ENCODE peak calls at places on chromosomes 4 and X, in nine cellular contexts. X is AG04450; Q is left lung; Z is endodermal cell; S is CD4-positive, alpha-beta T cell; M is coronary artery; Y is keratinocyte; W is fibroblast of lung; R is adrenal gland. G is an unnamed sample.

GRCh38 chrX:102979536-102979935 is 42.5 kb downstream of the RAB40AL start:
- DNase-seq in X (no peak), Q (no peak), Z (no peak), S (no peak), M (no peak), Y (peak; percentile 56), W (no peak), R (no peak), G (peak; percentile 1)

GRCh38 chrX:38882894-38883620 is 81.8 kb downstream of the MID1IP1 start:
- DNase-seq in X (peak; percentile 11), Q (no peak), Z (no peak), S (no peak), M (no peak), Y (peak; percentile 61), W (peak; percentile 95), R (no peak), G (peak; percentile 78)

GRCh38 chrX:103613362-103613761 is 5.6 kb downstream of the TCEAL3 start:
- DNase-seq in X (peak; percentile 10), Q (no peak), Z (no peak), S (no peak), M (no peak), Y (no peak), W (no peak), R (no peak), G (no peak)

GRCh38 chrX:32524385-32524784 is 687.0 kb downstream of the DMD start:
- DNase-seq in X (no peak), Q (no peak), Z (no peak), S (no peak), M (no peak), Y (no peak), W (no peak), R (no peak), G (no peak)

GRCh38 chr4:8589831-8590545 is 2.6 kb upstream of the CPZ start:
- DNase-seq in X (no peak), Q (peak; percentile 37), Z (no peak), S (no peak), M (no peak), Y (no peak), W (peak; percentile 32), R (no peak), G (no peak)

GRCh38 chr4:32172761-32173160 is 1452.6 kb downstream of the PCDH7 start:
- DNase-seq in X (no peak), Q (no peak), Z (no peak), S (no peak), M (no peak), Y (peak; percentile 42), W (peak; percentile 68), R (no peak), G (peak; percentile 29)

GRCh38 chr4:61770456-61770855 is 570.3 kb downstream of the ADGRL3 start:
- DNase-seq in X (no peak), Q (no peak), Z (no peak), S (no peak), M (no peak), Y (no peak), W (no peak), R (no peak), G (no peak)

GRCh38 chr4:84917869-84918600 is 48.5 kb downstream of the WDFY3 start:
- DNase-seq in X (no peak), Q (no peak), Z (no peak), S (no peak), M (no peak), Y (no peak), W (peak; percentile 11), R (no peak), G (no peak)

GRCh38 chr4:172514011-172514410 is 654.6 kb upstream of the GALNT7 start:
- DNase-seq in X (no peak), Q (no peak), Z (peak; percentile 48), S (no peak), M (no peak), Y (no peak), W (no peak), R (no peak), G (no peak)

GRCh38 chrX:84165716-84166115 is 22.3 kb downstream of the RPS6KA6 start:
- DNase-seq in X (no peak), Q (no peak), Z (no peak), S (no peak), M (no peak), Y (no peak), W (no peak), R (no peak), G (no peak)

GRCh38 chr4:48543796-48544195 is 53.7 kb downstream of the ZAR1 start:
- DNase-seq in X (no peak), Q (no peak), Z (no peak), S (no peak), M (no peak), Y (no peak), W (peak; percentile 37), R (no peak), G (no peak)

GRCh38 chr4:156725257-156725656 is 246.3 kb downstream of the PDGFC start:
- DNase-seq in X (no peak), Q (peak; percentile 54), Z (no peak), S (no peak), M (no peak), Y (no peak), W (no peak), R (peak; percentile 39), G (no peak)

GRCh38 chrX:12390301-12390700 is 252.0 kb downstream of the FRMPD4 start:
- DNase-seq in X (no peak), Q (no peak), Z (no peak), S (no peak), M (no peak), Y (no peak), W (peak; percentile 17), R (no peak), G (no peak)

GRCh38 chr4:48902266-48902665 is 4.3 kb downstream of the OCIAD2 start:
- DNase-seq in X (no peak), Q (no peak), Z (no peak), S (no peak), M (no peak), Y (no peak), W (peak; percentile 38), R (no peak), G (no peak)

GRCh38 chr4:108148316-108148715 is 20.4 kb downstream of the LEF1 start:
- DNase-seq in X (no peak), Q (no peak), Z (no peak), S (no peak), M (no peak), Y (no peak), W (no peak), R (no peak), G (no peak)

GRCh38 chr4:160202802-160203201 is 1099.9 kb downstream of the RAPGEF2 start:
- DNase-seq in X (no peak), Q (no peak), Z (no peak), S (no peak), M (no peak), Y (peak; percentile 28), W (peak; percentile 21), R (no peak), G (peak; percentile 35)

GRCh38 chr4:24053906-24054305 is 164.1 kb upstream of the PPARGC1A start:
- DNase-seq in X (no peak), Q (no peak), Z (no peak), S (no peak), M (no peak), Y (no peak), W (no peak), R (no peak), G (no peak)

DNA sequence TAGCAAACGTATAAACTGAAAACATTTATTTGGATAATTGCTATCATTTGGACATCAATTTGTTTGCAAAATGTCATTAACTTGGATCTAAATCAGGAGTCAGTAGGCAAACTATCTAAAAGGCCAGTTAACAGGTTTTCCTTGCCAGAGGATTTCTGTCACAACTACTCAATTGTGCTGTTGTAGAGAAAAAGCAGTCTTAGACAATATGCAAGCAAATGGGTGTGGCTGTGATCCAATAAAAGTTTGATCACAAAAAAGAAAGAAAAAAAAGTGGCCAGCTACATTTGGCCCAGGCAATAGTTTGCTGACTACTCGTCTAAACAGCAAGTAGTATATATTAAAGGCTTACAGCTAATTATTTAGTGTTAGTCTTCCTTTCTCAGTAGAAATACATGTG is 75.4 kb upstream of the GUCY1A1 start:
- DNase-seq in X (no peak), Q (no peak), Z (no peak), S (no peak), M (no peak), Y (no peak), W (no peak), R (no peak), G (no peak)
- H3K27ac ChIP-seq in X (no peak overlapping the region), Q (no peak overlapping the region), Z (no peak overlapping the region), S (no peak overlapping the region), M (no peak overlapping the region), Y (no peak overlapping the region), W (no peak overlapping the region), R (no peak overlapping the region), G (no peak overlapping the region)

GRCh38 chrX:55489315-55490009 is at the start of gene USP51:
- DNase-seq in X (no peak), Q (peak; percentile 49), Z (peak; percentile 86), S (no peak), M (peak; percentile 75), Y (no peak), W (peak; percentile 20), R (peak; percentile 71), G (no peak)
- TF ChIP-seq CTCF in X (peak; percentile 4), Q (no peak), Z (no peak), S (peak; percentile 24), M (no peak), Y (no peak), W (no peak), R (no peak), G (peak; percentile 10)

GRCh38 chr4:113060853-113061252 is 11.4 kb downstream of the ANK2 start:
- DNase-seq in X (no peak), Q (no peak), Z (peak; percentile 65), S (no peak), M (no peak), Y (no peak), W (no peak), R (no peak), G (no peak)
- H3K27ac ChIP-seq in X (no peak overlapping the region), Q (no peak overlapping the region), Z (no peak overlapping the region), S (no peak overlapping the region), M (no peak overlapping the region), Y (no peak overlapping the region), W (no peak overlapping the region), R (no peak overlapping the region), G (no peak overlapping the region)

DNA sequence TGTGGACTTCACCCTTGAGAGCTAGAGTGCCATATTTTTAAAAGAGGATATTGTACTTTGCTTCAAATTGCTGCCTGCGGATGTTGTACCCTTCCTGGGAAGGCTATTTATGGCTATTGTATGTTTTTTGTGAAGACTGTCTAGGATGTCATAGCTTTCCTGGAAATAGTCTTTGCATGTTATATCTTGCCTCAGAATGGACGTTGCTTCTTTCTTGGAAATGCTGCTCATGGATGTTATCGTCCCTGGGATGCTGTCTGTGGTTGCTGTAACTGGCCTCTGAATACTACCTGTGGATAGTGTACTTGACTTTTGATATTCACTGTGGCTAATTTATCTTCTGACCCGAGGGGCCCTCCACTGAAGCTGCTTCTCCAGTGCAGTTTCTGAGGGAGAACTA is 146.8 kb downstream of the ENOX2 start:
- DNase-seq in X (no peak), Q (no peak), Z (no peak), S (no peak), M (no peak), Y (no peak), W (no peak), R (no peak), G (no peak)
- TF ChIP-seq CTCF in X (no peak), Q (no peak), Z (no peak), S (no peak), M (no peak), Y (no peak), W (no peak), R (no peak), G (no peak)

DNA sequence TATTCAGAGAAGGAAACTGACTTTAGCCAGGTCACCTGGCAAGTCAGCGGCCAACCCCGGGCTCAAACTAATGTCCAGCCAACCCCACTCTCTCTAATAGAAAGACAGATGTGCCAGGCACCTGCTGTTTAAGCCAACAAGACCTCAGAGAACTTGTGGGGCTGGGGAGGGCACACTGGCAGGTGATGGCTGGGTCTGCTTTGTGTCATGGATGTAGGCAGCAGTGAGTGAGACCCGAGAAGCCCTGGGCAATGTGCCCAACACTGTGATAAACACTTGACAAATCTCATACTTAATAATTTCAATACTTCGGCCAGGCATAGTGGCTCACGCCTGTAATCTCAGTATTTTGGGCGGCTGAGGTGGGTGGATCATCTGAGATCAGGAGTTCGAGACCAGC is 9.0 kb upstream of the CD99L2 start:
- DNase-seq in X (no peak), Q (no peak), Z (no peak), S (no peak), M (no peak), Y (no peak), W (no peak), R (no peak), G (no peak)
- H3K27ac ChIP-seq in X (no peak overlapping the region), Q (no peak overlapping the region), Z (no peak overlapping the region), S (no peak overlapping the region), M (no peak overlapping the region), Y (no peak overlapping the region), W (no peak overlapping the region), R (no peak overlapping the region), G (no peak overlapping the region)

G was measured in RWPE1.